ENCODE peak calls at places on chromosomes 12 and 14, in six cellular contexts. C is mesendoderm, T is cardiac muscle cell, I is pancreas, J is stomach, Z is A549. P is an unnamed sample.

GRCh38 chr14:89723930-89724915 is 230.3 kb downstream of the EFCAB11 start:
- DNase-seq in Z (no peak), T (no peak), I (no peak), J (no peak), C (peak; percentile 10), P (peak; percentile 43)

GRCh38 chr12:49644620-49644994 is 21.2 kb downstream of the PRPF40B start:
- DNase-seq in J (peak; percentile 79), Z (peak; percentile 68), T (peak; percentile 86), C (peak; percentile 78), I (no peak), P (peak; percentile 83)

GRCh38 chr12:66048843-66049537 is 81.6 kb downstream of the LLPH start:
- DNase-seq in C (no peak), I (no peak), J (no peak), Z (peak; percentile 57), T (peak; percentile 72), P (no peak)

GRCh38 chr14:34199585-34199984 is 248.7 kb upstream of the EGLN3 start:
- DNase-seq in C (peak; percentile 11), J (no peak), I (no peak), Z (no peak), T (peak; percentile 21), P (no peak)

GRCh38 chr12:130162267-130162666 is at the start of gene FZD10:
- DNase-seq in Z (no peak), J (no peak), T (peak; percentile 10), C (peak; percentile 72), I (no peak), P (no peak)

GRCh38 chr12:127342861-127343260 is 924.1 kb upstream of the TMEM132C start:
- DNase-seq in T (no peak), I (no peak), J (no peak), Z (no peak), C (no peak), P (no peak)

GRCh38 chr12:117360222-117360550 is 1.2 kb downstream of the NOS1 start:
- DNase-seq in T (no peak), C (no peak), I (peak; percentile 58), Z (no peak), J (no peak), P (no peak)

GRCh38 chr12:92078167-92079053 is 67.2 kb downstream of the BTG1 start:
- DNase-seq in J (no peak), Z (peak; percentile 96), T (peak; percentile 91), C (peak; percentile 10), I (no peak), P (no peak)

GRCh38 chr14:52380294-52380693 is 66.2 kb downstream of the PTGER2 start:
- DNase-seq in J (no peak), T (peak; percentile 29), C (no peak), I (no peak), Z (peak; percentile 36), P (no peak)

GRCh38 chr12:6843118-6843902 is 2.6 kb downstream of the GNB3 start:
- DNase-seq in T (no peak), I (no peak), C (peak; percentile 82), Z (no peak), J (no peak), P (no peak)

GRCh38 chr12:46214668-46215429 is 54.0 kb downstream of the SLC38A1 start:
- DNase-seq in I (no peak), Z (no peak), T (no peak), C (no peak), J (peak; percentile 45), P (peak; percentile 72)

GRCh38 chr12:117130806-117131205 is 31.6 kb upstream of the TESC start:
- DNase-seq in T (no peak), J (no peak), C (no peak), Z (no peak), I (no peak), P (no peak)

GRCh38 chr14:104249706-104250105 is 111.3 kb downstream of the KIF26A start:
- DNase-seq in I (peak; percentile 57), Z (no peak), C (no peak), J (peak; percentile 20), T (no peak), P (no peak)

GRCh38 chr14:33273978-33274377 is 335.3 kb downstream of the NPAS3 start:
- DNase-seq in T (no peak), C (no peak), Z (no peak), I (no peak), J (no peak), P (no peak)

GRCh38 chr14:90578283-90578985 is 181.6 kb downstream of the CALM1 start:
- DNase-seq in C (no peak), I (peak; percentile 60), J (no peak), T (no peak), Z (no peak), P (no peak)

GRCh38 chr12:65280306-65280705 is 1.8 kb downstream of the MSRB3 start:
- DNase-seq in C (no peak), Z (no peak), I (no peak), T (peak; percentile 44), J (no peak), P (no peak)

GRCh38 chr14:90644882-90645281 is 171.3 kb downstream of the TTC7B start:
- DNase-seq in J (no peak), T (peak; percentile 93), C (no peak), I (no peak), Z (no peak), P (no peak)

GRCh38 chr12:49228653-49229052 is 36.2 kb upstream of the TUBA1C start:
- DNase-seq in T (no peak), Z (no peak), J (no peak), I (no peak), C (peak; percentile 93), P (no peak)

GRCh38 chr12:20415013-20415412 is 46.7 kb downstream of the PDE3A start:
- DNase-seq in Z (no peak), T (peak; percentile 90), I (no peak), C (no peak), J (no peak), P (no peak)

GRCh38 chr12:117114784-117115183 is 15.6 kb upstream of the TESC start:
- DNase-seq in C (no peak), J (peak; percentile 74), I (peak; percentile 88), T (no peak), Z (no peak), P (no peak)

GRCh38 chr12:111777345-111778045 is 10.8 kb downstream of the ALDH2 start:
- DNase-seq in C (no peak), I (peak; percentile 80), J (peak; percentile 87), Z (peak; percentile 37), T (no peak), P (no peak)

GRCh38 chr14:55245657-55246268 is 25.5 kb upstream of the FBXO34 start:
- DNase-seq in Z (peak; percentile 33), J (no peak), I (no peak), C (peak; percentile 43), T (peak; percentile 47), P (peak; percentile 65)

GRCh38 chr12:71710276-71711125 is 24.6 kb downstream of the TMEM19 start:
- DNase-seq in J (no peak), Z (peak; percentile 69), I (no peak), C (peak; percentile 67), T (peak; percentile 64), P (no peak)

GRCh38 chr12:8987589-8988205 is 1.6 kb upstream of the KLRG1 start:
- DNase-seq in I (no peak), T (no peak), C (no peak), J (no peak), Z (no peak), P (no peak)

GRCh38 chr12:62631531-62632520 is 165.2 kb downstream of the MON2 start:
- DNase-seq in J (peak; percentile 43), I (peak; percentile 71), T (peak; percentile 91), C (peak; percentile 67), Z (peak; percentile 68), P (no peak)

GRCh38 chr12:109951136-109951535 is 45.0 kb downstream of the GIT2 start:
- DNase-seq in Z (no peak), C (no peak), T (peak; percentile 85), I (no peak), J (no peak), P (no peak)

DNA sequence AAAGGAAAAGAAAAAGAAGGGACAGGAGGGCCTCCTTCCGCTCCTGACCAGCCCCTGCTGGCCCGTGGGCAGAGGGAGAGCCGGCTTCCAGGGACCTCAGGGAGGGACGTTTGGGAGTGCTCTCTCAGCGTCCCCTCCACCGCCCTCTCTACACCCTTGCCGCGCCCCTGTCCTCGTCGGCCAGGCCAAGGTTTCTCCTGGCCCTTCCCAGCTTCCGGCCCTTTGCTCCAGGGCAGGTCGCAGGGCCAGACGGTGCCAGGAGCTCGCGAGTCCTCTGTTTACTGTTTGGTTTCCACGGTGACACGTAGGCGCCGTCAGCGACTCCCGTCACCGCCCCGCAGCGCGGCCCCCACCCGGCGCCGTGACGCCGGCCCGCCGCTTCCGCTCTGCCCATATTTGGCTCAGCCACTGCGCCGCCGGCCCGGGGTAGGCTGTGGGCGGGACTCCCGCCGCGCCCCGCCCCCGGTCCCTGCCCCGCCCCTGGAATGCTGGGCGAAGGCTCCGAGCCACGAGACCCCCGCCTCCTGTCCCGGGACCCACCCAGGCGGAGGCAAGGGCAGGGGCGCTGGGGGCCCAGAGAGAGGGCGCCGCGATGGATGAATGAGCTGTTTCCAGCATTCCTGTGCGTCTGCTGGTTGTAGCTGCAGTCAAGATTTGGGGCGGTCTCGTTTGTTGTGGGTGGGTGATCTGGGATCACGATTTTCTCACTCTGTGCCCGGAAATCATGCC is 15.5 kb downstream of the FOS start:
- DNase-seq in T (peak; percentile 99), J (peak; percentile 96), C (peak; percentile 99), Z (peak; percentile 98), I (peak; percentile 99), P (peak; percentile 91)
- H3K4me1 ChIP-seq in T (peaks cover 17% of the 10 kb centered on the region), J (peaks cover 47% of the 10 kb centered on the region), C (peaks cover 10% of the 10 kb centered on the region), Z (peaks cover 18% of the 10 kb centered on the region), I (peaks cover 10% of the 10 kb centered on the region), P (peaks cover 29% of the 10 kb centered on the region)

GRCh38 chr12:26298785-26299621 is 103.6 kb downstream of the SSPN start:
- DNase-seq in Z (peak; percentile 52), T (peak; percentile 72), J (no peak), C (peak; percentile 6), I (no peak), P (peak; percentile 28)
- H3K4me3 ChIP-seq in Z (peak overlapping the region; percentile 15), T (no peak overlapping the region), J (no peak overlapping the region), C (no peak overlapping the region), I (no peak overlapping the region), P (peak overlapping the region; percentile 89)

GRCh38 chr12:125004621-125005020 is 11.2 kb downstream of the BRI3BP start:
- DNase-seq in T (no peak), C (no peak), I (no peak), J (no peak), Z (no peak), P (no peak)

GRCh38 chr12:125001636-125002035 is 8.2 kb downstream of the BRI3BP start:
- DNase-seq in I (no peak), C (no peak), Z (no peak), T (no peak), J (no peak), P (no peak)

GRCh38 chr12:125003021-125003420 is 9.6 kb downstream of the BRI3BP start:
- DNase-seq in C (peak; percentile 40), I (no peak), J (no peak), T (no peak), Z (no peak), P (no peak)

DNA sequence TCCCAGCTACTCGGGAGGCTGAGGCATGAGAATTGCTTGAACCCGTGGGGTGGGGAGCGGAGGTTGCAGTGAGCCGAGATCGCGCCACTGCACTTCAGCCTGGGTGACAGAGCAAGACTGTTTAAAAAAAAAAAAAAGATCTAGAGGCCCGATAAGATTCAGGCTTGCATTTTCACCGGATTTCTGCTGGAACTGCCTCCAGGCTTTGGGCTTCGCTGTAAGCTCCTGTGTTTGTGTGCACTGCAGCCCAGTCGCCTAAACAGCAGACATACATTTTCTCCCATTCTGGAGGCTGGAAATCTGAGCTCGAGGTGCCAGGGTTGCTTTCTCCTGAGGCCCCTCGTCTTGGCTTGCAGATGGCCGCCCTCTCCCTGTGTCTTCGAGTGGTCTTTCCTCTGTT is 12.2 kb downstream of the BRI3BP start:
- DNase-seq in C (no peak), Z (no peak), J (no peak), T (no peak), I (no peak), P (no peak)
- H3K27ac ChIP-seq in C (no peak overlapping the region), Z (no peak overlapping the region), J (no peak overlapping the region), T (no peak overlapping the region), I (no peak overlapping the region), P (no peak overlapping the region)

GRCh38 chr14:93952829-93953228 is 23.5 kb downstream of the ASB2 start:
- DNase-seq in J (no peak), I (no peak), C (no peak), Z (no peak), T (no peak), P (no peak)
- H3K4me1 ChIP-seq in J (peaks cover 59% of the 10 kb centered on the region), I (no peaks in the 10 kb centered on the region), C (peaks cover 4% of the 10 kb centered on the region), Z (no peaks in the 10 kb centered on the region), T (peaks cover 42% of the 10 kb centered on the region), P (peaks cover 49% of the 10 kb centered on the region)

P was measured in CD4-positive, CD25-positive, alpha-beta regulatory T cell.